ENCODE peak calls at places on chromosomes 13 and 19, in eight cellular contexts. One of them, this sample, is unnamed.

GRCh38 chr19:13974073-13974472 is 21.8 kb downstream of the DCAF15 start:
- DNase-seq in lung: no peak
- DNase-seq in astrocyte of the cerebellum: no peak
- DNase-seq in upper lobe of right lung: no peak
- DNase-seq in cardiac muscle cell: no peak
- DNase-seq in GM12878: no peak
- DNase-seq in tibial artery: no peak
- DNase-seq in fibroblast of lung: no peak
- DNase-seq in this sample: no peak

GRCh38 chr19:48123907-48124675 is 13.5 kb upstream of the PLA2G4C start:
- DNase-seq in lung: no peak
- DNase-seq in astrocyte of the cerebellum: peak; percentile 78
- DNase-seq in upper lobe of right lung: no peak
- DNase-seq in cardiac muscle cell: peak; percentile 58
- DNase-seq in GM12878: no peak
- DNase-seq in tibial artery: no peak
- DNase-seq in fibroblast of lung: no peak
- DNase-seq in this sample: no peak

GRCh38 chr19:52535831-52536800 is 8.6 kb downstream of the ZNF808 start:
- DNase-seq in lung: peak; percentile 82
- DNase-seq in astrocyte of the cerebellum: peak; percentile 12
- DNase-seq in upper lobe of right lung: peak; percentile 89
- DNase-seq in cardiac muscle cell: peak; percentile 88
- DNase-seq in GM12878: peak; percentile 67
- DNase-seq in tibial artery: peak; percentile 91
- DNase-seq in fibroblast of lung: peak; percentile 71
- DNase-seq in this sample: peak; percentile 62

GRCh38 chr13:114033541-114034315 is 59.9 kb upstream of the C13orf46 start:
- DNase-seq in lung: no peak
- DNase-seq in astrocyte of the cerebellum: no peak
- DNase-seq in upper lobe of right lung: no peak
- DNase-seq in cardiac muscle cell: no peak
- DNase-seq in GM12878: no peak
- DNase-seq in tibial artery: no peak
- DNase-seq in fibroblast of lung: no peak
- DNase-seq in this sample: no peak

GRCh38 chr13:113937073-113937472 is 36.8 kb downstream of the C13orf46 start:
- DNase-seq in lung: no peak
- DNase-seq in astrocyte of the cerebellum: no peak
- DNase-seq in upper lobe of right lung: peak; percentile 29
- DNase-seq in cardiac muscle cell: no peak
- DNase-seq in GM12878: no peak
- DNase-seq in tibial artery: no peak
- DNase-seq in fibroblast of lung: no peak
- DNase-seq in this sample: no peak

GRCh38 chr19:19871932-19872331 is 6.2 kb downstream of the ZNF253 start:
- DNase-seq in lung: no peak
- DNase-seq in astrocyte of the cerebellum: no peak
- DNase-seq in upper lobe of right lung: no peak
- DNase-seq in cardiac muscle cell: no peak
- DNase-seq in GM12878: no peak
- DNase-seq in tibial artery: no peak
- DNase-seq in fibroblast of lung: no peak
- DNase-seq in this sample: no peak

GRCh38 chr19:36140289-36141038 is 598 bp downstream of the CAPNS1 start:
- DNase-seq in lung: peak; percentile 66
- DNase-seq in astrocyte of the cerebellum: no peak
- DNase-seq in upper lobe of right lung: no peak
- DNase-seq in cardiac muscle cell: peak; percentile 58
- DNase-seq in GM12878: no peak
- DNase-seq in tibial artery: peak; percentile 41
- DNase-seq in fibroblast of lung: peak; percentile 47
- DNase-seq in this sample: no peak

GRCh38 chr19:17328517-17329060 is 6.1 kb downstream of the ANO8 start:
- DNase-seq in lung: no peak
- DNase-seq in astrocyte of the cerebellum: no peak
- DNase-seq in upper lobe of right lung: no peak
- DNase-seq in cardiac muscle cell: no peak
- DNase-seq in GM12878: no peak
- DNase-seq in tibial artery: no peak
- DNase-seq in fibroblast of lung: no peak
- DNase-seq in this sample: no peak

GRCh38 chr19:34838753-34839431 is 65.9 kb upstream of the ZNF599 start:
- DNase-seq in lung: no peak
- DNase-seq in astrocyte of the cerebellum: no peak
- DNase-seq in upper lobe of right lung: no peak
- DNase-seq in cardiac muscle cell: peak; percentile 28
- DNase-seq in GM12878: no peak
- DNase-seq in tibial artery: no peak
- DNase-seq in fibroblast of lung: peak; percentile 1
- DNase-seq in this sample: no peak

GRCh38 chr19:1232652-1233360 is 5.0 kb downstream of the CBARP start:
- DNase-seq in lung: no peak
- DNase-seq in astrocyte of the cerebellum: no peak
- DNase-seq in upper lobe of right lung: no peak
- DNase-seq in cardiac muscle cell: peak; percentile 72
- DNase-seq in GM12878: no peak
- DNase-seq in tibial artery: no peak
- DNase-seq in fibroblast of lung: peak; percentile 83
- DNase-seq in this sample: no peak

GRCh38 chr19:2617393-2618165 is 84.9 kb downstream of the GNG7 start:
- DNase-seq in lung: no peak
- DNase-seq in astrocyte of the cerebellum: no peak
- DNase-seq in upper lobe of right lung: no peak
- DNase-seq in cardiac muscle cell: no peak
- DNase-seq in GM12878: no peak
- DNase-seq in tibial artery: no peak
- DNase-seq in fibroblast of lung: no peak
- DNase-seq in this sample: no peak

GRCh38 chr19:49793561-49793840 is 19.6 kb downstream of the FUZ start:
- DNase-seq in lung: no peak
- DNase-seq in astrocyte of the cerebellum: no peak
- DNase-seq in upper lobe of right lung: no peak
- DNase-seq in cardiac muscle cell: no peak
- DNase-seq in GM12878: no peak
- DNase-seq in tibial artery: no peak
- DNase-seq in fibroblast of lung: no peak
- DNase-seq in this sample: no peak

GRCh38 chr13:76307157-76307556 is 579.0 kb downstream of the KCTD12 start:
- DNase-seq in lung: no peak
- DNase-seq in astrocyte of the cerebellum: no peak
- DNase-seq in upper lobe of right lung: no peak
- DNase-seq in cardiac muscle cell: peak; percentile 84
- DNase-seq in GM12878: no peak
- DNase-seq in tibial artery: no peak
- DNase-seq in fibroblast of lung: peak; percentile 46
- DNase-seq in this sample: no peak

GRCh38 chr13:76226941-76227340 is 590.8 kb downstream of the LMO7 start:
- DNase-seq in lung: no peak
- DNase-seq in astrocyte of the cerebellum: no peak
- DNase-seq in upper lobe of right lung: no peak
- DNase-seq in cardiac muscle cell: no peak
- DNase-seq in GM12878: no peak
- DNase-seq in tibial artery: no peak
- DNase-seq in fibroblast of lung: peak; percentile 43
- DNase-seq in this sample: no peak

GRCh38 chr19:56670961-56671612 is 470 bp downstream of the ZNF835 start:
- DNase-seq in lung: no peak
- DNase-seq in astrocyte of the cerebellum: no peak
- DNase-seq in upper lobe of right lung: no peak
- DNase-seq in cardiac muscle cell: no peak
- DNase-seq in GM12878: no peak
- DNase-seq in tibial artery: peak; percentile 22
- DNase-seq in fibroblast of lung: no peak
- DNase-seq in this sample: no peak

GRCh38 chr19:10106100-10106936 is at the start of gene PPAN:
- DNase-seq in lung: peak; percentile 98
- DNase-seq in astrocyte of the cerebellum: peak; percentile 95
- DNase-seq in upper lobe of right lung: peak; percentile 98
- DNase-seq in cardiac muscle cell: peak; percentile 99
- DNase-seq in GM12878: peak; percentile 93
- DNase-seq in tibial artery: peak; percentile 99
- DNase-seq in fibroblast of lung: peak; percentile 98
- DNase-seq in this sample: peak; percentile 95

DNA sequence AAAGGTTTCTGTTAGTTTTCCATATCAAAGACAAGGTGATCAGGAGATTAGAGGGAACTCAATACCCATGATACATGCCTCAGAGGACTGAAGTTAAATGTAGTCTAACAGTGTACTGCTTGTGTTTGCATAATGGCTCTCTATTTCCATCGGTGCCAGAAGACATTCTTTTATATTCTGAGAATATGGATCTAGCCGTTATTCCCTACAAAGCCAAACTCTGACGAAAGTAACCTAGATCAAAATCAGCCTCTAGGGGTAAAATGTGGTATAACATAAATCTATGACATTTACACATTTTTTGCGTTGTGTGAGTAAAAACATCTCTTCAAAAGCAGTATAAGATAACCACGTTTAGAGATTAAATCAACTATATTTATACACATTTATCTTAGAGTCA is 2232.7 kb downstream of the PCDH9 start:
- DNase-seq in lung: no peak
- DNase-seq in astrocyte of the cerebellum: no peak
- DNase-seq in upper lobe of right lung: no peak
- DNase-seq in cardiac muscle cell: no peak
- DNase-seq in GM12878: no peak
- DNase-seq in tibial artery: no peak
- DNase-seq in fibroblast of lung: no peak
- DNase-seq in this sample: no peak
- TF ChIP-seq CTCF in lung: no peak
- TF ChIP-seq CTCF in astrocyte of the cerebellum: no peak
- TF ChIP-seq CTCF in upper lobe of right lung: no peak
- TF ChIP-seq CTCF in cardiac muscle cell: no peak
- TF ChIP-seq CTCF in GM12878: no peak
- TF ChIP-seq CTCF in tibial artery: no peak
- TF ChIP-seq CTCF in fibroblast of lung: no peak
- TF ChIP-seq CTCF in this sample: no peak

DNA sequence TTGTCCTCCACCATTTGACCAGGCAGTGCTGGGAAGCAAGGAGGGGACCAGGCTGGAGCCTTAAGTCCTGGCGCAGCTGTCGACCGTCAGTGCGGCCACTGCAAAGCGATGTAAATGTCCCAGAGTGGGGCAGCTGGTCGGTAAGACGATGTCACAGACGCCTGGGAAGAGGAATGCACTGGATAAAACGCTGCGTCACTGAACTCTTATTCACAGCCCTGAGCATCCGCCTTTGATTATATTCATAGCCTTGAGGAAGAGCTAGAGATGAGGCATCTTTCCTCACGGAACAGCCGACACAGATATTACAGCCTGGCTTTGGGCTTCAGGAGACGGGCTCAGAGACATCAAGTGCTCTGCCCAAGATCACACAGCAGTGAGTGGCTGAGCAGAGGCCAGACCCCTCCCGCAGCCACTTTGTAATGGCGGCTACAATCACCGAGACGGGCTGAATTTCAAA is 17.6 kb upstream of the TUBGCP3 start:
- DNase-seq in lung: no peak
- DNase-seq in astrocyte of the cerebellum: no peak
- DNase-seq in upper lobe of right lung: no peak
- DNase-seq in cardiac muscle cell: no peak
- DNase-seq in GM12878: no peak
- DNase-seq in tibial artery: no peak
- DNase-seq in fibroblast of lung: no peak
- DNase-seq in this sample: no peak
- H3K4me3 ChIP-seq in lung: no peak overlapping the region
- H3K4me3 ChIP-seq in astrocyte of the cerebellum: peak overlapping the region; percentile 45
- H3K4me3 ChIP-seq in upper lobe of right lung: peak overlapping the region; percentile 50
- H3K4me3 ChIP-seq in cardiac muscle cell: peak overlapping the region; percentile 42
- H3K4me3 ChIP-seq in GM12878: no peak overlapping the region
- H3K4me3 ChIP-seq in tibial artery: peak overlapping the region; percentile 55
- H3K4me3 ChIP-seq in fibroblast of lung: peak overlapping the region; percentile 51
- H3K4me3 ChIP-seq in this sample: no peak overlapping the region

GRCh38 chr13:55244991-55245644 is 1895.6 kb upstream of the PRR20A start:
- DNase-seq in lung: no peak
- DNase-seq in astrocyte of the cerebellum: no peak
- DNase-seq in upper lobe of right lung: no peak
- DNase-seq in cardiac muscle cell: no peak
- DNase-seq in GM12878: no peak
- DNase-seq in tibial artery: no peak
- DNase-seq in fibroblast of lung: peak; percentile 9
- DNase-seq in this sample: no peak
- TF ChIP-seq CTCF in lung: no peak
- TF ChIP-seq CTCF in astrocyte of the cerebellum: peak; percentile 42
- TF ChIP-seq CTCF in upper lobe of right lung: no peak
- TF ChIP-seq CTCF in cardiac muscle cell: no peak
- TF ChIP-seq CTCF in GM12878: peak; percentile 21
- TF ChIP-seq CTCF in tibial artery: no peak
- TF ChIP-seq CTCF in fibroblast of lung: peak; percentile 28
- TF ChIP-seq CTCF in this sample: no peak

GRCh38 chr13:27830010-27830409 is 37.7 kb downstream of the GSX1 start:
- DNase-seq in lung: peak; percentile 33
- DNase-seq in astrocyte of the cerebellum: no peak
- DNase-seq in upper lobe of right lung: peak; percentile 81
- DNase-seq in cardiac muscle cell: peak; percentile 51
- DNase-seq in GM12878: no peak
- DNase-seq in tibial artery: no peak
- DNase-seq in fibroblast of lung: peak; percentile 20
- DNase-seq in this sample: no peak
- H3K4me3 ChIP-seq in lung: no peak overlapping the region
- H3K4me3 ChIP-seq in astrocyte of the cerebellum: no peak overlapping the region
- H3K4me3 ChIP-seq in upper lobe of right lung: peak overlapping the region; percentile 27
- H3K4me3 ChIP-seq in cardiac muscle cell: no peak overlapping the region
- H3K4me3 ChIP-seq in GM12878: no peak overlapping the region
- H3K4me3 ChIP-seq in tibial artery: peak overlapping the region; percentile 22
- H3K4me3 ChIP-seq in fibroblast of lung: no peak overlapping the region
- H3K4me3 ChIP-seq in this sample: no peak overlapping the region

DNA sequence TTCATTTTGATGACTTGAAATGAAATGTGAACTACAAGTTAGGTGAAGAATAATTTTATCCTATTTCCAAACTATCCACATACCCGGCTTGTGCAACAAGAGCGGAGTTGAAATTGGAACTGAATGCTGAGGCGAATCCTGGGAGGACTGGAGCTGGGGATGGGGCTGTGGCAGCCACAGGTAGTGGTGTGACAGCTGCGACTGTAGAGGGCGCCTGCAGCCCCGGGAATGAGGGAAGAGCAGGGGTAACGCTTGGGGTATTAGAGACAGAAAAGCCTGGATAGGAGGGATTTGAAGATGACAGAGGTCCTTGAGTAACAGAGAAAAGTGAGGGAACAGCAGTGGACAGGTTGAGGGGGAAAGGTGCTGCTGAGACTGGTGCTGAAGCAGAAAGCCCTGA is 22.0 kb upstream of the STOML3 start:
- DNase-seq in lung: no peak
- DNase-seq in astrocyte of the cerebellum: no peak
- DNase-seq in upper lobe of right lung: no peak
- DNase-seq in cardiac muscle cell: no peak
- DNase-seq in GM12878: no peak
- DNase-seq in tibial artery: no peak
- DNase-seq in fibroblast of lung: no peak
- DNase-seq in this sample: no peak
- TF ChIP-seq CTCF in lung: no peak
- TF ChIP-seq CTCF in astrocyte of the cerebellum: peak; percentile 9
- TF ChIP-seq CTCF in upper lobe of right lung: no peak
- TF ChIP-seq CTCF in cardiac muscle cell: no peak
- TF ChIP-seq CTCF in GM12878: no peak
- TF ChIP-seq CTCF in tibial artery: no peak
- TF ChIP-seq CTCF in fibroblast of lung: no peak
- TF ChIP-seq CTCF in this sample: no peak

GRCh38 chr13:62781866-62782265 is 1366.2 kb upstream of the PCDH20 start:
- DNase-seq in lung: no peak
- DNase-seq in astrocyte of the cerebellum: no peak
- DNase-seq in upper lobe of right lung: no peak
- DNase-seq in cardiac muscle cell: no peak
- DNase-seq in GM12878: no peak
- DNase-seq in tibial artery: no peak
- DNase-seq in fibroblast of lung: no peak
- DNase-seq in this sample: no peak

GRCh38 chr13:62779146-62779545 is 1363.5 kb upstream of the PCDH20 start:
- DNase-seq in lung: no peak
- DNase-seq in astrocyte of the cerebellum: no peak
- DNase-seq in upper lobe of right lung: no peak
- DNase-seq in cardiac muscle cell: no peak
- DNase-seq in GM12878: no peak
- DNase-seq in tibial artery: no peak
- DNase-seq in fibroblast of lung: no peak
- DNase-seq in this sample: no peak
- H3K4me3 ChIP-seq in lung: no peak overlapping the region
- H3K4me3 ChIP-seq in astrocyte of the cerebellum: no peak overlapping the region
- H3K4me3 ChIP-seq in upper lobe of right lung: no peak overlapping the region
- H3K4me3 ChIP-seq in cardiac muscle cell: no peak overlapping the region
- H3K4me3 ChIP-seq in GM12878: no peak overlapping the region
- H3K4me3 ChIP-seq in tibial artery: no peak overlapping the region
- H3K4me3 ChIP-seq in fibroblast of lung: no peak overlapping the region
- H3K4me3 ChIP-seq in this sample: no peak overlapping the region